ENCODE peak calls at places on chromosomes 5 and 9, in six cellular contexts. P is SW480, J is GM04503, E is GM20000, T is D721Med, Z is EL. F is an unnamed sample.

GRCh38 chr5:178331491-178331981 is 98.9 kb upstream of the PHYKPL start:
- DNase-seq in Z (no peak), J (no peak), T (no peak), E (no peak), P (peak), F (peak)

GRCh38 chr5:33968133-33969005 is 16.1 kb downstream of the SLC45A2 start:
- DNase-seq in E (no peak), T (no peak), J (no peak), P (no peak), Z (no peak), F (no peak)

GRCh38 chr5:72633649-72634048 is 126.4 kb upstream of the ZNF366 start:
- DNase-seq in T (no peak), P (no peak), J (peak), Z (peak), E (no peak), F (peak)

GRCh38 chr9:72474676-72475075 is 46.7 kb upstream of the TMC1 start:
- DNase-seq in Z (no peak), T (no peak), E (no peak), J (no peak), P (no peak), F (no peak)

GRCh38 chr9:27408523-27408922 is 111.6 kb upstream of the EQTN start:
- DNase-seq in P (no peak), E (no peak), J (no peak), T (no peak), Z (peak), F (peak)

GRCh38 chr5:142664067-142664466 is 21.8 kb downstream of the FGF1 start:
- DNase-seq in J (no peak), Z (no peak), P (no peak), E (no peak), T (no peak), F (no peak)

GRCh38 chr5:69105996-69106906 is 12.4 kb downstream of the SLC30A5 start:
- DNase-seq in J (no peak), P (no peak), T (no peak), E (peak), Z (no peak), F (no peak)

GRCh38 chr9:113395000-113395861 is 5.9 kb downstream of the ALAD start:
- DNase-seq in E (no peak), P (no peak), J (no peak), Z (no peak), T (no peak), F (no peak)

GRCh38 chr9:37999501-38000189 is 69.4 kb downstream of the SHB start:
- DNase-seq in J (no peak), P (no peak), Z (peak), T (no peak), E (no peak), F (peak)

GRCh38 chr9:26125693-26126092 is 447.4 kb upstream of the TUSC1 start:
- DNase-seq in Z (no peak), J (no peak), P (no peak), E (no peak), T (no peak), F (no peak)